ENCODE peak calls at places on chromosomes 13 and 19, in nine cellular contexts. K, E, B, T, O, S, V, W and I are unnamed samples.

GRCh38 chr19:39953915-39954314 is 17.1 kb upstream of the PSMC4 start:
- DNase-seq in K (no peak), E (no peak), B (no peak), T (no peak), O (no peak), S (no peak), V (no peak), W (no peak), I (no peak)

GRCh38 chr13:61111529-61111928 is 304.1 kb downstream of the PCDH20 start:
- DNase-seq in K (no peak), E (no peak), B (no peak), T (no peak), O (no peak), S (no peak), V (no peak), W (no peak), I (no peak)

GRCh38 chr19:35404879-35405622 is 34.2 kb downstream of the GPR42 start:
- DNase-seq in K (no peak), E (no peak), B (peak), T (no peak), O (peak), S (no peak), V (no peak), W (no peak), I (peak)

GRCh38 chr19:46192990-46193650 is 36.4 kb upstream of the IGFL1 start:
- DNase-seq in K (no peak), E (no peak), B (peak), T (peak), O (peak), S (peak), V (no peak), W (no peak), I (no peak)

GRCh38 chr13:24851546-24851945 is 87.6 kb downstream of the RNF17 start:
- DNase-seq in K (no peak), E (no peak), B (no peak), T (no peak), O (no peak), S (no peak), V (no peak), W (no peak), I (no peak)

GRCh38 chr13:45121421-45121820 is 1.1 kb downstream of the GTF2F2 start:
- DNase-seq in K (no peak), E (no peak), B (peak), T (no peak), O (no peak), S (no peak), V (no peak), W (no peak), I (no peak)

GRCh38 chr19:916645-917322 is 349 bp upstream of the KISS1R start:
- DNase-seq in K (no peak), E (peak), B (no peak), T (no peak), O (no peak), S (no peak), V (no peak), W (no peak), I (no peak)

GRCh38 chr13:99199541-99200432 is 867 bp upstream of the UBAC2 start:
- DNase-seq in K (no peak), E (peak), B (no peak), T (no peak), O (no peak), S (peak), V (peak), W (no peak), I (no peak)

GRCh38 chr13:44312898-44313551 is 60.6 kb upstream of the SERP2 start:
- DNase-seq in K (no peak), E (no peak), B (peak), T (peak), O (no peak), S (no peak), V (no peak), W (no peak), I (no peak)

GRCh38 chr13:60175571-60175970 is 11.8 kb upstream of the DIAPH3 start:
- DNase-seq in K (no peak), E (no peak), B (no peak), T (no peak), O (no peak), S (no peak), V (no peak), W (no peak), I (no peak)

GRCh38 chr19:996051-996838 is 4.0 kb upstream of the GRIN3B start:
- DNase-seq in K (no peak), E (peak), B (peak), T (no peak), O (no peak), S (no peak), V (no peak), W (no peak), I (no peak)

GRCh38 chr19:6730941-6731670 is 6.3 kb downstream of the GPR108 start:
- DNase-seq in K (no peak), E (no peak), B (no peak), T (no peak), O (no peak), S (no peak), V (no peak), W (no peak), I (no peak)

GRCh38 chr19:19674315-19674714 is 5.7 kb downstream of the ZNF101 start:
- DNase-seq in K (no peak), E (no peak), B (no peak), T (no peak), O (no peak), S (no peak), V (no peak), W (no peak), I (no peak)

GRCh38 chr19:49968279-49968922 is 7.4 kb upstream of the SIGLEC11 start:
- DNase-seq in K (no peak), E (no peak), B (no peak), T (no peak), O (no peak), S (no peak), V (no peak), W (no peak), I (no peak)

GRCh38 chr13:89897681-89898080 is 1449.8 kb upstream of the MIR17HG start:
- DNase-seq in K (no peak), E (no peak), B (no peak), T (no peak), O (no peak), S (no peak), V (no peak), W (no peak), I (no peak)

GRCh38 chr19:958967-959685 is 25.0 kb upstream of the WDR18 start:
- DNase-seq in K (no peak), E (no peak), B (peak), T (no peak), O (peak), S (no peak), V (no peak), W (no peak), I (no peak)

GRCh38 chr19:3450796-3451411 is 29.4 kb downstream of the SMIM24 start:
- DNase-seq in K (no peak), E (no peak), B (peak), T (no peak), O (peak), S (peak), V (peak), W (no peak), I (no peak)

GRCh38 chr19:50658438-50659317 is 9.4 kb downstream of the C19orf81 start:
- DNase-seq in K (no peak), E (peak), B (peak), T (peak), O (peak), S (peak), V (peak), W (no peak), I (no peak)

GRCh38 chr19:7851623-7852500 is 21.8 kb downstream of the EVI5L start:
- DNase-seq in K (no peak), E (no peak), B (no peak), T (no peak), O (no peak), S (no peak), V (no peak), W (no peak), I (no peak)

GRCh38 chr13:80215368-80215767 is 125.6 kb downstream of the SPRY2 start:
- DNase-seq in K (no peak), E (no peak), B (peak), T (no peak), O (no peak), S (no peak), V (no peak), W (no peak), I (no peak)

GRCh38 chr19:33634361-33635091 is 12.8 kb downstream of the CHST8 start:
- DNase-seq in K (no peak), E (no peak), B (no peak), T (no peak), O (no peak), S (peak), V (no peak), W (no peak), I (no peak)

GRCh38 chr19:14772467-14772866 is 5.9 kb downstream of the ADGRE2 start:
- DNase-seq in K (no peak), E (no peak), B (no peak), T (no peak), O (no peak), S (peak), V (no peak), W (no peak), I (no peak)

GRCh38 chr13:72839831-72840426 is 58.0 kb downstream of the PIBF1 start:
- DNase-seq in K (no peak), E (peak), B (peak), T (peak), O (peak), S (no peak), V (peak), W (no peak), I (no peak)

GRCh38 chr19:34838753-34839431 is 65.9 kb upstream of the ZNF599 start:
- DNase-seq in K (no peak), E (peak), B (peak), T (no peak), O (no peak), S (no peak), V (peak), W (no peak), I (no peak)

GRCh38 chr19:48837586-48838191 is 1.4 kb upstream of the HSD17B14 start:
- DNase-seq in K (no peak), E (no peak), B (no peak), T (no peak), O (no peak), S (no peak), V (no peak), W (no peak), I (no peak)

GRCh38 chr19:6530385-6531162 is at the start of gene TNFSF9:
- DNase-seq in K (peak), E (peak), B (peak), T (peak), O (peak), S (peak), V (peak), W (no peak), I (peak)

GRCh38 chr19:55304279-55304978 is 20.6 kb downstream of the BRSK1 start:
- DNase-seq in K (no peak), E (peak), B (peak), T (no peak), O (peak), S (no peak), V (peak), W (no peak), I (peak)

GRCh38 chr19:801861-802496 is 4.7 kb downstream of the PTBP1 start:
- DNase-seq in K (no peak), E (no peak), B (no peak), T (peak), O (no peak), S (no peak), V (peak), W (no peak), I (no peak)

GRCh38 chr19:42024622-42025111 is 30.6 kb upstream of the ATP1A3 start:
- DNase-seq in K (no peak), E (no peak), B (no peak), T (no peak), O (peak), S (no peak), V (peak), W (no peak), I (no peak)

GRCh38 chr13:97932006-97932405 is 21.5 kb upstream of the IPO5 start:
- DNase-seq in K (no peak), E (no peak), B (no peak), T (no peak), O (no peak), S (peak), V (no peak), W (no peak), I (no peak)
- TF ChIP-seq POLR2A in K (no peak), E (no peak), B (no peak), T (no peak), O (no peak), S (no peak), V (no peak), W (no peak), I (no peak)

GRCh38 chr13:50438351-50438750 is 405.1 kb downstream of the DLEU7 start:
- DNase-seq in K (no peak), E (no peak), B (no peak), T (no peak), O (no peak), S (no peak), V (no peak), W (no peak), I (no peak)

GRCh38 chr13:50437252-50437651 is 406.2 kb downstream of the DLEU7 start:
- DNase-seq in K (no peak), E (no peak), B (no peak), T (no peak), O (no peak), S (no peak), V (no peak), W (no peak), I (no peak)

GRCh38 chr13:50435011-50435410 is 408.5 kb downstream of the DLEU7 start:
- DNase-seq in K (no peak), E (no peak), B (no peak), T (no peak), O (no peak), S (no peak), V (no peak), W (no peak), I (no peak)
- TF ChIP-seq POLR2A in K (no peak), E (no peak), B (no peak), T (no peak), O (no peak), S (no peak), V (no peak), W (no peak), I (no peak)

GRCh38 chr19:58479303-58479702 is 3.2 kb downstream of the ZNF446 start:
- DNase-seq in K (no peak), E (no peak), B (no peak), T (no peak), O (no peak), S (no peak), V (no peak), W (no peak), I (no peak)
- TF ChIP-seq POLR2A in K (no peak), E (no peak), B (no peak), T (no peak), O (no peak), S (no peak), V (no peak), W (no peak), I (no peak)

DNA sequence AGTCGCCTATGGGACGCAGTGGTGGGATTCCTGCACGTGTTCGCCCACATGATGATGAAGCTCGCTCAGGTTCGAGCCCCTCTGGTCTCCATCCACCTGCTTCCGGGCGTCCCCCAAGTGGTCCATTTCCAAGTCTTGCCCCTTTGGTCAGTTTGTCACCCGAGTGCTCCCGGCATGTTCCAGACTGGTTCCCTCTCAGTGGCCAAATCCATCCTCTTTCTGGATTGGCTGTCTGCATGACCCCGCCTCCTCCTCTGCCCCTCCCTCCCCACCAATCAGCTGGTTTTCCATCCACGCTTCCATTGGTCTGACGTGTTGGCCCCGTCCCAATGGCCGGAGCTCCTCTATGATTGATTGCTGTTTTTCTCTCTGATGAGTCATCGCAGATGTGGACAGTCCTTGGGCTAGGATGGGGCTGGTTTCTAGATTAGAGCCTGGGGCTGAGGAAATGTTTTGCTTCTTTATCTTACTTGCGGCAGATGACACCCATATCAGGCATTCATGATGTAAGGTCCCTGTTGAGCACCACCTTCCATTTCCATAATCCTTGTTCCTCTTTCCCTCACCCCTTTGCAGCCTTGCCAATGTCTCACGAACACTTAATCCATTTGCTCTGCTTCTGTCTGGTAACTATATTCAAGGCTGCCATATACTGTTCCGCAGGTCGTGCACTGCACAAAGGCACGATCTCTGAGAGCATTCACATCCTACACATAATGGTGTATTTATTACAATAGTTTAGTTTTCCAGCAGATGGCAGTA is 73.8 kb downstream of the MAP4K1 start:
- DNase-seq in K (no peak), E (peak), B (peak), T (no peak), O (peak), S (no peak), V (peak), W (no peak), I (no peak)
- TF ChIP-seq POLR2A in K (no peak), E (no peak), B (no peak), T (no peak), O (no peak), S (no peak), V (no peak), W (no peak), I (no peak)

DNA sequence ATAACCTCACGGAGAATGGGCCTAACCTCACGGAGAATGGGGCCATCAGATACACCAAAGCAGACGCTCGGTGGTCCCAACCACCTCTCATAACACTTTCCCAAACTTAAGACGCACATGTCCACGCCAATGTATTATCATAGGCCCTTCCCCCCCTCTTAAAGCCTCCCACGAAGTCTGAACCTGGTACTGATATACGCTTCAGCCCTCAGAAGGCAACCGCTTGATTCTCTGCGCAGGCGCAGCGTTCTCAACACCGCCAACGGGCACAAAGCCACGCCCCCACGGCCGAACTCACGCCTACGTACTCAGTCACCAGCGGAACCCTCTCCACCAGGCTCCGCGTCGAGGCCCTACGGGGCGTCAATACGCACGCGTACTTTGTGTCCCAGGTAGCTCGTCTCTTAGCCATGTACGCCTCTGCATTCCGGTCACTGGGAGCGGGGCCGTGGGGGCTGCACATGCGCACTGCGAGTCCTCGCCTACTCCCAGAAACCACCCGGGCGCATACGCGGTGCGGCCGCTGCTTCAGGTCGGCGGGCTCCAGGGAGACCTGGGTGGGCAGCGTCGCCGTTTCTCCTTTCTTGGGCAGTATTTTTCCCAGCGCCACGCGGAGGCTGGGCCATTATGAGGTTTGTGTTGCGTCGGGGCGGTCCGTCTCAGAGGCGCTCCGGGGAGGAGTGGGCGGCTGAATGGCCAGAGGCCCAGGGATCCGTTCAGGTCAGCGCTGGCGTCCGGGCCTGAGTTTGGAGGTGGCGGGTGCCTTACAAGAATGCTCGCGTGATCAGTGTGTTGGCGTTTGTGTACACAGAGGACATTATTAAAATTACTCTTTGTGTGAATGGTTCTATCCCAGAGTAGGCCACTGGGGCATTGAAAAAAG is 25.3 kb downstream of the ZNF582 start:
- DNase-seq in K (peak), E (peak), B (peak), T (peak), O (no peak), S (peak), V (peak), W (peak), I (peak)
- TF ChIP-seq POLR2A in K (no peak), E (peak), B (peak), T (peak), O (peak), S (no peak), V (no peak), W (peak), I (peak)

DNA sequence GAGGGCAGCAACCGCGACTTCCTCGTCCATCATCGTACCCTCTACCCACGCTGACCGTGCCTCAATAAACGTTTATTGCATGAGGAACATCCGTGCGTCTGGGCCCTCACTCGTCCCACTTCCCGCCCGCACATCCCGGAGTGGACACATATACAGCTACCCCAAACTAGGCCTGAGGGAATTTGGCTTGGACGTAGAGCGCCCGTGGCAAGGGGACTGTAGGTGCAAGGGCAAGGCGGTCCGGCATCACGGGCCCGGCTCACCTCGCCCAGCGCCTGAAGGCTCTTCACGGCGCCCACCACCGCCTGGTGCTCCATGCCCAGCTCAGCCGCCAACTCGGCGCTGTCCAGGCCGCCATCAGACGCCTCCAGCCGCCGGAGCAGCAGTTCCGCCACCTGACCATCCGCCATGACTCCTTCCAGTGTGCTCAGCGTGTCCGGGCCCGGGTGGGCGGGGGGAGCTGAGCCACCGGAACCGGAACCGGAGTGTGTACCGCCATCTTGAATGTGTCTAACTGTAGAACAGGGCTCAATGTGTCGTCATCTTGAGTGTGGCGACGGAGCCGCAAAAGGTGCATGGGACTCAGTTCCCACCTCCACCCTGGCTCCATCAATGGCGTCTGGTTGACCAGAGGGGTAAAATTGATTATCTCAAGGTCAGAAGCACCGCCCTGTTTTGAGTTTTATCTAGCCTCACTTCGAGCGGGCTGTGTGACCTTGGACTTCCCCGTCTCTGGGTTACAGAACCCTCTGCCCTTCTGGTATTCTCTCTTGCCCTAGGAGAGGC is at the start of gene FARSA:
- DNase-seq in K (peak), E (peak), B (peak), T (peak), O (peak), S (peak), V (peak), W (peak), I (peak)
- TF ChIP-seq POLR2A in K (peak), E (peak), B (peak), T (peak), O (peak), S (no peak), V (no peak), W (peak), I (peak)

DNA sequence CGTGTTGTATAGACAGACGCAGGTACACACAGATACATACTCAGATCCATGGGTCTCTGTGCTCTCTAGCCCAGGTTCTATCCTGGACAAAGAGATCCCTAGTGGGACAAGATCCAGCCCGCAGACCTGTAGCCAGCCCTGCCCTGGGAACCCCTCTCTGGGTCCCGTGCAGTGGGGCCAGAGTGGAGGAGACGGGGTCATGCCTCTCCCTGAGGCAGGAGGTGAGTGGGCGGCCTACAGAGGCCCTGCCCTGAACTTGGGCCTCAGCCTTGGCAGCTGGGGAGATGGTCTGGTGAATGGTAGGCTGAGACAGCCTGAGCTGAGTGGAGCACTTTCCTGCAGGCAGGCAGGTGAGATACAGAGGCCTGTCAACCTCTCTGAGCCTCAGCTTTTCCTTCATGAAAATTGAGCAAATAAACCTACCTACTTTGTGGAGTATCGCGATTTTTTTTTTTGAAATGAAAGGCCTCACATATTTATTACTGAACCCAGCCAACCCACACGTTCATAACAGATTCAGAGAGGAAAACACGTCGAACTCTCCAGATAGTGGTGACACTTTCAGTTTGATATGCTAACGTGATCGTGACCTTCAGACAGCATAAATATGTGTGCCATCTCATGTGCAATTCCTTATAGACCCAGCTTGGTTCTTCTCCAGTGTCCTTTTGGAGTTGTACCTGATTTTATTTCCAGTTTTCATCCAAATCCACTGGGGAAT is 3.4 kb upstream of the JUND start:
- DNase-seq in K (no peak), E (no peak), B (no peak), T (no peak), O (no peak), S (no peak), V (no peak), W (no peak), I (no peak)
- TF ChIP-seq POLR2A in K (no peak), E (no peak), B (no peak), T (no peak), O (no peak), S (no peak), V (no peak), W (no peak), I (no peak)